ENCODE peak calls at places on chromosomes 12 and 14, in six cellular contexts. One of them, this sample, is unnamed.
A peak's percentile ranks its signal among the peaks of the same experiment; 100 is the strongest.

GRCh38 chr12:98074286-98074685 is 441.1 kb upstream of the TMPO start:
- DNase-seq in CD8-positive, alpha-beta memory T cell: no peak
- DNase-seq in heart right ventricle: no peak
- DNase-seq in uterus: no peak
- DNase-seq in thoracic aorta: no peak
- DNase-seq in cardiac muscle cell: no peak
- DNase-seq in this sample: no peak

GRCh38 chr12:99093166-99093565 is 448.1 kb downstream of the APAF1 start:
- DNase-seq in heart right ventricle: no peak
- DNase-seq in uterus: no peak
- DNase-seq in thoracic aorta: no peak
- DNase-seq in cardiac muscle cell: no peak
- DNase-seq in CD8-positive, alpha-beta memory T cell: no peak
- DNase-seq in this sample: no peak

GRCh38 chr12:70638639-70639349 is 1.6 kb upstream of the PTPRB start:
- DNase-seq in heart right ventricle: no peak
- DNase-seq in CD8-positive, alpha-beta memory T cell: no peak
- DNase-seq in uterus: no peak
- DNase-seq in cardiac muscle cell: no peak
- DNase-seq in thoracic aorta: no peak
- DNase-seq in this sample: no peak

GRCh38 chr12:71665109-71665476 is 992 bp downstream of the THAP2 start:
- DNase-seq in thoracic aorta: no peak
- DNase-seq in uterus: no peak
- DNase-seq in heart right ventricle: no peak
- DNase-seq in cardiac muscle cell: no peak
- DNase-seq in CD8-positive, alpha-beta memory T cell: no peak
- DNase-seq in this sample: no peak

GRCh38 chr12:119686776-119687175 is 18.8 kb downstream of the PRKAB1 start:
- DNase-seq in uterus: no peak
- DNase-seq in heart right ventricle: no peak
- DNase-seq in CD8-positive, alpha-beta memory T cell: no peak
- DNase-seq in thoracic aorta: no peak
- DNase-seq in cardiac muscle cell: no peak
- DNase-seq in this sample: no peak

GRCh38 chr14:41699506-41699905 is 92.8 kb downstream of the LRFN5 start:
- DNase-seq in cardiac muscle cell: no peak
- DNase-seq in uterus: no peak
- DNase-seq in thoracic aorta: no peak
- DNase-seq in heart right ventricle: no peak
- DNase-seq in CD8-positive, alpha-beta memory T cell: no peak
- DNase-seq in this sample: no peak

GRCh38 chr12:54890339-54890738 is 36.0 kb downstream of the MUCL1 start:
- DNase-seq in cardiac muscle cell: no peak
- DNase-seq in uterus: no peak
- DNase-seq in heart right ventricle: no peak
- DNase-seq in CD8-positive, alpha-beta memory T cell: no peak
- DNase-seq in thoracic aorta: no peak
- DNase-seq in this sample: no peak

GRCh38 chr14:55136241-55136640 is 7.2 kb downstream of the LGALS3 start:
- DNase-seq in thoracic aorta: no peak
- DNase-seq in cardiac muscle cell: peak; percentile 47
- DNase-seq in uterus: no peak
- DNase-seq in CD8-positive, alpha-beta memory T cell: no peak
- DNase-seq in heart right ventricle: no peak
- DNase-seq in this sample: no peak

GRCh38 chr12:103640410-103640809 is 53.3 kb downstream of the STAB2 start:
- DNase-seq in CD8-positive, alpha-beta memory T cell: no peak
- DNase-seq in heart right ventricle: no peak
- DNase-seq in thoracic aorta: no peak
- DNase-seq in cardiac muscle cell: peak; percentile 15
- DNase-seq in uterus: no peak
- DNase-seq in this sample: no peak

GRCh38 chr14:104290756-104291122 is 152.4 kb downstream of the KIF26A start:
- DNase-seq in heart right ventricle: no peak
- DNase-seq in cardiac muscle cell: no peak
- DNase-seq in uterus: no peak
- DNase-seq in CD8-positive, alpha-beta memory T cell: no peak
- DNase-seq in thoracic aorta: no peak
- DNase-seq in this sample: no peak

GRCh38 chr12:124940393-124941169 is 26.1 kb upstream of the UBC start:
- DNase-seq in thoracic aorta: peak; percentile 57
- DNase-seq in cardiac muscle cell: peak; percentile 93
- DNase-seq in uterus: peak; percentile 94
- DNase-seq in CD8-positive, alpha-beta memory T cell: peak; percentile 74
- DNase-seq in heart right ventricle: peak; percentile 89
- DNase-seq in this sample: peak; percentile 91

GRCh38 chr12:117159674-117160073 is 30.6 kb downstream of the FBXO21 start:
- DNase-seq in uterus: no peak
- DNase-seq in CD8-positive, alpha-beta memory T cell: no peak
- DNase-seq in thoracic aorta: no peak
- DNase-seq in cardiac muscle cell: no peak
- DNase-seq in heart right ventricle: no peak
- DNase-seq in this sample: no peak

GRCh38 chr12:100987552-100988277 is 193.1 kb downstream of the ANO4 start:
- DNase-seq in CD8-positive, alpha-beta memory T cell: no peak
- DNase-seq in thoracic aorta: no peak
- DNase-seq in heart right ventricle: no peak
- DNase-seq in uterus: no peak
- DNase-seq in cardiac muscle cell: peak; percentile 54
- DNase-seq in this sample: no peak

GRCh38 chr12:2297004-2297403 is 244.2 kb downstream of the CACNA1C start:
- DNase-seq in cardiac muscle cell: no peak
- DNase-seq in uterus: no peak
- DNase-seq in CD8-positive, alpha-beta memory T cell: no peak
- DNase-seq in heart right ventricle: no peak
- DNase-seq in thoracic aorta: no peak
- DNase-seq in this sample: no peak

GRCh38 chr12:56120158-56120846 is 2.2 kb downstream of the ZC3H10 start:
- DNase-seq in uterus: no peak
- DNase-seq in thoracic aorta: no peak
- DNase-seq in cardiac muscle cell: no peak
- DNase-seq in CD8-positive, alpha-beta memory T cell: no peak
- DNase-seq in heart right ventricle: no peak
- DNase-seq in this sample: no peak

GRCh38 chr14:51448831-51449665 is 202.7 kb upstream of the FRMD6 start:
- DNase-seq in uterus: no peak
- DNase-seq in thoracic aorta: peak; percentile 6
- DNase-seq in CD8-positive, alpha-beta memory T cell: no peak
- DNase-seq in heart right ventricle: no peak
- DNase-seq in cardiac muscle cell: peak; percentile 82
- DNase-seq in this sample: no peak

GRCh38 chr12:76085159-76085868 is 829 bp upstream of the NAP1L1 start:
- DNase-seq in CD8-positive, alpha-beta memory T cell: peak; percentile 42
- DNase-seq in thoracic aorta: no peak
- DNase-seq in cardiac muscle cell: peak; percentile 42
- DNase-seq in heart right ventricle: no peak
- DNase-seq in uterus: no peak
- DNase-seq in this sample: no peak

GRCh38 chr12:80917651-80918050 is 20.1 kb downstream of the LIN7A start:
- DNase-seq in thoracic aorta: no peak
- DNase-seq in uterus: no peak
- DNase-seq in cardiac muscle cell: no peak
- DNase-seq in heart right ventricle: no peak
- DNase-seq in CD8-positive, alpha-beta memory T cell: no peak
- DNase-seq in this sample: no peak

GRCh38 chr12:9064815-9065606 is 50.7 kb downstream of the A2M start:
- DNase-seq in uterus: peak; percentile 73
- DNase-seq in thoracic aorta: no peak
- DNase-seq in CD8-positive, alpha-beta memory T cell: no peak
- DNase-seq in cardiac muscle cell: peak; percentile 65
- DNase-seq in heart right ventricle: peak; percentile 75
- DNase-seq in this sample: peak; percentile 89

GRCh38 chr12:89969098-89969497 is 260.5 kb upstream of the ATP2B1 start:
- DNase-seq in uterus: no peak
- DNase-seq in CD8-positive, alpha-beta memory T cell: no peak
- DNase-seq in thoracic aorta: no peak
- DNase-seq in cardiac muscle cell: no peak
- DNase-seq in heart right ventricle: no peak
- DNase-seq in this sample: no peak

GRCh38 chr14:74648643-74649042 is 36.6 kb upstream of the LTBP2 start:
- DNase-seq in heart right ventricle: no peak
- DNase-seq in thoracic aorta: no peak
- DNase-seq in uterus: no peak
- DNase-seq in cardiac muscle cell: no peak
- DNase-seq in CD8-positive, alpha-beta memory T cell: no peak
- DNase-seq in this sample: no peak

GRCh38 chr12:116164263-116164817 is 113.2 kb downstream of the MED13L start:
- DNase-seq in cardiac muscle cell: no peak
- DNase-seq in thoracic aorta: no peak
- DNase-seq in uterus: no peak
- DNase-seq in CD8-positive, alpha-beta memory T cell: no peak
- DNase-seq in heart right ventricle: no peak
- DNase-seq in this sample: no peak

GRCh38 chr14:59343585-59343984 is 121.6 kb downstream of the GPR135 start:
- DNase-seq in uterus: no peak
- DNase-seq in cardiac muscle cell: no peak
- DNase-seq in CD8-positive, alpha-beta memory T cell: no peak
- DNase-seq in heart right ventricle: peak; percentile 49
- DNase-seq in thoracic aorta: no peak
- DNase-seq in this sample: no peak

GRCh38 chr12:49763006-49763591 is 21.7 kb downstream of the TMBIM6 start:
- DNase-seq in CD8-positive, alpha-beta memory T cell: peak; percentile 75
- DNase-seq in cardiac muscle cell: peak; percentile 65
- DNase-seq in heart right ventricle: peak; percentile 79
- DNase-seq in thoracic aorta: peak; percentile 47
- DNase-seq in uterus: peak; percentile 60
- DNase-seq in this sample: peak; percentile 70

GRCh38 chr12:119020377-119021360 is 39.3 kb downstream of the SRRM4 start:
- DNase-seq in thoracic aorta: no peak
- DNase-seq in uterus: no peak
- DNase-seq in CD8-positive, alpha-beta memory T cell: no peak
- DNase-seq in heart right ventricle: peak; percentile 57
- DNase-seq in cardiac muscle cell: peak; percentile 0
- DNase-seq in this sample: peak; percentile 48

GRCh38 chr12:51921017-51921725 is 13.9 kb downstream of the ACVRL1 start:
- DNase-seq in CD8-positive, alpha-beta memory T cell: no peak
- DNase-seq in thoracic aorta: no peak
- DNase-seq in cardiac muscle cell: no peak
- DNase-seq in heart right ventricle: no peak
- DNase-seq in uterus: no peak
- DNase-seq in this sample: no peak

GRCh38 chr14:96039633-96040311 is 610 bp downstream of the C14orf132 start:
- DNase-seq in heart right ventricle: peak; percentile 21
- DNase-seq in cardiac muscle cell: peak; percentile 40
- DNase-seq in uterus: peak; percentile 34
- DNase-seq in thoracic aorta: no peak
- DNase-seq in CD8-positive, alpha-beta memory T cell: no peak
- DNase-seq in this sample: no peak

GRCh38 chr12:30567082-30567481 is 128.6 kb downstream of the IPO8 start:
- DNase-seq in CD8-positive, alpha-beta memory T cell: no peak
- DNase-seq in uterus: no peak
- DNase-seq in thoracic aorta: no peak
- DNase-seq in heart right ventricle: no peak
- DNase-seq in cardiac muscle cell: no peak
- DNase-seq in this sample: no peak

GRCh38 chr12:58787021-58787760 is 133.1 kb downstream of the LRIG3 start:
- DNase-seq in CD8-positive, alpha-beta memory T cell: no peak
- DNase-seq in uterus: no peak
- DNase-seq in thoracic aorta: no peak
- DNase-seq in heart right ventricle: no peak
- DNase-seq in cardiac muscle cell: no peak
- DNase-seq in this sample: no peak

GRCh38 chr12:11771356-11771755 is 121.9 kb downstream of the ETV6 start:
- DNase-seq in cardiac muscle cell: peak; percentile 36
- DNase-seq in uterus: no peak
- DNase-seq in CD8-positive, alpha-beta memory T cell: no peak
- DNase-seq in thoracic aorta: no peak
- DNase-seq in heart right ventricle: no peak
- DNase-seq in this sample: no peak

GRCh38 chr12:25958254-25959068 is at the start of gene RASSF8:
- DNase-seq in thoracic aorta: no peak
- DNase-seq in CD8-positive, alpha-beta memory T cell: no peak
- DNase-seq in heart right ventricle: peak; percentile 83
- DNase-seq in cardiac muscle cell: peak; percentile 89
- DNase-seq in uterus: peak; percentile 72
- DNase-seq in this sample: peak; percentile 62

GRCh38 chr12:19234991-19235876 is 105.7 kb downstream of the PLEKHA5 start:
- DNase-seq in thoracic aorta: no peak
- DNase-seq in CD8-positive, alpha-beta memory T cell: no peak
- DNase-seq in uterus: no peak
- DNase-seq in cardiac muscle cell: peak; percentile 72
- DNase-seq in heart right ventricle: no peak
- DNase-seq in this sample: no peak
- H3K27ac ChIP-seq in thoracic aorta: peak overlapping the region; percentile 78
- H3K27ac ChIP-seq in CD8-positive, alpha-beta memory T cell: no peak overlapping the region
- H3K27ac ChIP-seq in uterus: peak overlapping the region; percentile 70
- H3K27ac ChIP-seq in cardiac muscle cell: peak overlapping the region; percentile 49
- H3K27ac ChIP-seq in heart right ventricle: peak overlapping the region; percentile 66
- H3K27ac ChIP-seq in this sample: no peak overlapping the region

GRCh38 chr12:6550294-6551062 is 5.4 kb downstream of the IFFO1 start:
- DNase-seq in thoracic aorta: no peak
- DNase-seq in heart right ventricle: peak; percentile 41
- DNase-seq in cardiac muscle cell: no peak
- DNase-seq in CD8-positive, alpha-beta memory T cell: no peak
- DNase-seq in uterus: no peak
- DNase-seq in this sample: no peak
- H3K27ac ChIP-seq in thoracic aorta: peak overlapping the region; percentile 98
- H3K27ac ChIP-seq in heart right ventricle: peak overlapping the region; percentile 92
- H3K27ac ChIP-seq in cardiac muscle cell: peak overlapping the region; percentile 87
- H3K27ac ChIP-seq in CD8-positive, alpha-beta memory T cell: no peak overlapping the region
- H3K27ac ChIP-seq in uterus: peak overlapping the region; percentile 93
- H3K27ac ChIP-seq in this sample: peak overlapping the region; percentile 79

GRCh38 chr14:28831126-28831525 is 64.5 kb downstream of the FOXG1 start:
- DNase-seq in heart right ventricle: no peak
- DNase-seq in CD8-positive, alpha-beta memory T cell: no peak
- DNase-seq in uterus: no peak
- DNase-seq in thoracic aorta: no peak
- DNase-seq in cardiac muscle cell: no peak
- DNase-seq in this sample: no peak
- H3K27ac ChIP-seq in heart right ventricle: no peak overlapping the region
- H3K27ac ChIP-seq in CD8-positive, alpha-beta memory T cell: no peak overlapping the region
- H3K27ac ChIP-seq in uterus: no peak overlapping the region
- H3K27ac ChIP-seq in thoracic aorta: no peak overlapping the region
- H3K27ac ChIP-seq in cardiac muscle cell: no peak overlapping the region
- H3K27ac ChIP-seq in this sample: no peak overlapping the region

DNA sequence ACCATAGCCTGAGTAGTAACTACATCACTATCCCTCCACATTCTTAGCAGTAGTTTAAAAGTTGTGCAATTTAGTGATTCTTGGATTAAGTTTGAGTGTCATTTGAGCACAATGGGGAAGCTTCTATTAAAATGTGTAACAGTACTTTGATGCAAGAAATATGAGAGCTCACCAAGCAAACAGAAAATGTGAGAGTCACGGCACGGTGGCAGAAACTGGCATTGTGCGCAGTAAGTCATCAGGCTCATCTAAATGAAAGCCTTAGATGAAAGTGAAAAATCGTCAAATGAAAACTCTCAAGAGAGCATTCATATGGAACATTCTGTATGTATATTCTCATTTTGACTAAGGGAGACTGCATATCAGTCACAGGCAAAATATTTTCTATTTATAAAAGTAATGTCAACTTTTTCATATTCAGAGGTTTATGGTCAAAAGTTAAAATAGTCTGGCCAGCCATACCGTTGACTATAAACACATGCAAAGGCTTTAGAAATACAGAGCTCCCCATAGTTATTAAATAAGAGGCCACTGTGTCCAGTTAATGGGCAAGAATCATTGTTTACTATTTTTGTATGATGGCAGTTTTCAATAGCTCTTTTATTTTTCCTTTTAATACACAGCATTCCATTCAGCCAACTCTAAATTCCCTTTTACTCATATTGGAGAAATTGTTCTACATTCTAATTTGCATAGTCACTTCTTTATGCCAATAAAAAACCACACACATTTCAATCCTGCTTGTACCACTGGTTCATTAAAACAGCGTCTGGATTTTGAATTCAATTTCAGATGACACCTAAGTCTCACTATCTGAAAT is 167.9 kb downstream of the PRKD1 start:
- DNase-seq in heart right ventricle: no peak
- DNase-seq in cardiac muscle cell: peak; percentile 25
- DNase-seq in CD8-positive, alpha-beta memory T cell: no peak
- DNase-seq in thoracic aorta: no peak
- DNase-seq in uterus: no peak
- DNase-seq in this sample: no peak
- H3K27ac ChIP-seq in heart right ventricle: no peak overlapping the region
- H3K27ac ChIP-seq in cardiac muscle cell: no peak overlapping the region
- H3K27ac ChIP-seq in CD8-positive, alpha-beta memory T cell: no peak overlapping the region
- H3K27ac ChIP-seq in thoracic aorta: no peak overlapping the region
- H3K27ac ChIP-seq in uterus: no peak overlapping the region
- H3K27ac ChIP-seq in this sample: no peak overlapping the region